ENCODE peak calls at places on chromosomes 2 and 18, in ten cellular contexts. One of them, this sample, is unnamed. For H3K4me1, the result is how much of the 10 kb centered on the place peaks cover.

GRCh38 chr2:74544634-74545033 is 9.1 kb downstream of the LOXL3 start:
- DNase-seq in tibial nerve: no peak
- DNase-seq in H1: no peak
- DNase-seq in stomach: no peak
- DNase-seq in transverse colon: no peak
- DNase-seq in heart left ventricle: no peak
- DNase-seq in ovary: no peak
- DNase-seq in uterus: no peak
- DNase-seq in sigmoid colon: no peak
- DNase-seq in body of pancreas: no peak
- DNase-seq in this sample: no peak

GRCh38 chr2:235449568-235449967 is 44.3 kb upstream of the AGAP1 start:
- DNase-seq in tibial nerve: no peak
- DNase-seq in H1: no peak
- DNase-seq in stomach: no peak
- DNase-seq in transverse colon: no peak
- DNase-seq in heart left ventricle: no peak
- DNase-seq in ovary: no peak
- DNase-seq in uterus: no peak
- DNase-seq in sigmoid colon: no peak
- DNase-seq in body of pancreas: no peak
- DNase-seq in this sample: no peak

GRCh38 chr18:25316619-25317018 is 35.3 kb downstream of the ZNF521 start:
- DNase-seq in tibial nerve: no peak
- DNase-seq in H1: no peak
- DNase-seq in stomach: no peak
- DNase-seq in transverse colon: no peak
- DNase-seq in heart left ventricle: no peak
- DNase-seq in ovary: no peak
- DNase-seq in uterus: no peak
- DNase-seq in sigmoid colon: no peak
- DNase-seq in body of pancreas: no peak
- DNase-seq in this sample: no peak

GRCh38 chr2:219038600-219038999 is 2.7 kb downstream of the CFAP65 start:
- DNase-seq in tibial nerve: no peak
- DNase-seq in H1: no peak
- DNase-seq in stomach: no peak
- DNase-seq in transverse colon: no peak
- DNase-seq in heart left ventricle: no peak
- DNase-seq in ovary: no peak
- DNase-seq in uterus: no peak
- DNase-seq in sigmoid colon: no peak
- DNase-seq in body of pancreas: no peak
- DNase-seq in this sample: peak

GRCh38 chr2:178105566-178105965 is 6.7 kb upstream of the RBM45 start:
- DNase-seq in tibial nerve: no peak
- DNase-seq in H1: no peak
- DNase-seq in stomach: peak
- DNase-seq in transverse colon: peak
- DNase-seq in heart left ventricle: no peak
- DNase-seq in ovary: no peak
- DNase-seq in uterus: no peak
- DNase-seq in sigmoid colon: no peak
- DNase-seq in body of pancreas: peak
- DNase-seq in this sample: no peak

GRCh38 chr2:238100049-238100820 is at the start of gene ESPNL:
- DNase-seq in tibial nerve: no peak
- DNase-seq in H1: no peak
- DNase-seq in stomach: peak
- DNase-seq in transverse colon: no peak
- DNase-seq in heart left ventricle: no peak
- DNase-seq in ovary: no peak
- DNase-seq in uterus: no peak
- DNase-seq in sigmoid colon: peak
- DNase-seq in body of pancreas: no peak
- DNase-seq in this sample: no peak

GRCh38 chr18:11025671-11026070 is 123.7 kb downstream of the PIEZO2 start:
- DNase-seq in tibial nerve: no peak
- DNase-seq in H1: no peak
- DNase-seq in stomach: no peak
- DNase-seq in transverse colon: no peak
- DNase-seq in heart left ventricle: no peak
- DNase-seq in ovary: no peak
- DNase-seq in uterus: no peak
- DNase-seq in sigmoid colon: no peak
- DNase-seq in body of pancreas: no peak
- DNase-seq in this sample: no peak

GRCh38 chr2:50343157-50343821 is 688.6 kb downstream of the NRXN1 start:
- DNase-seq in tibial nerve: no peak
- DNase-seq in H1: no peak
- DNase-seq in stomach: no peak
- DNase-seq in transverse colon: no peak
- DNase-seq in heart left ventricle: no peak
- DNase-seq in ovary: no peak
- DNase-seq in uterus: no peak
- DNase-seq in sigmoid colon: no peak
- DNase-seq in body of pancreas: no peak
- DNase-seq in this sample: no peak

GRCh38 chr2:286774-287392 is 1.0 kb downstream of the ALKAL2 start:
- DNase-seq in tibial nerve: no peak
- DNase-seq in H1: no peak
- DNase-seq in stomach: no peak
- DNase-seq in transverse colon: no peak
- DNase-seq in heart left ventricle: no peak
- DNase-seq in ovary: no peak
- DNase-seq in uterus: peak
- DNase-seq in sigmoid colon: no peak
- DNase-seq in body of pancreas: peak
- DNase-seq in this sample: no peak

GRCh38 chr2:223613017-223613950 is 11.1 kb upstream of the SCG2 start:
- DNase-seq in tibial nerve: peak
- DNase-seq in H1: peak
- DNase-seq in stomach: peak
- DNase-seq in transverse colon: peak
- DNase-seq in heart left ventricle: peak
- DNase-seq in ovary: peak
- DNase-seq in uterus: peak
- DNase-seq in sigmoid colon: peak
- DNase-seq in body of pancreas: peak
- DNase-seq in this sample: peak

GRCh38 chr2:239002591-239002959 is 154.7 kb downstream of the TWIST2 start:
- DNase-seq in tibial nerve: no peak
- DNase-seq in H1: no peak
- DNase-seq in stomach: no peak
- DNase-seq in transverse colon: no peak
- DNase-seq in heart left ventricle: no peak
- DNase-seq in ovary: no peak
- DNase-seq in uterus: no peak
- DNase-seq in sigmoid colon: no peak
- DNase-seq in body of pancreas: no peak
- DNase-seq in this sample: no peak

GRCh38 chr2:169366066-169366465 is 3.7 kb upstream of the LRP2 start:
- DNase-seq in tibial nerve: no peak
- DNase-seq in H1: no peak
- DNase-seq in stomach: no peak
- DNase-seq in transverse colon: no peak
- DNase-seq in heart left ventricle: no peak
- DNase-seq in ovary: no peak
- DNase-seq in uterus: no peak
- DNase-seq in sigmoid colon: no peak
- DNase-seq in body of pancreas: no peak
- DNase-seq in this sample: no peak

GRCh38 chr2:88721268-88721667 is 29.8 kb downstream of the RPIA start:
- DNase-seq in tibial nerve: no peak
- DNase-seq in H1: no peak
- DNase-seq in stomach: no peak
- DNase-seq in transverse colon: no peak
- DNase-seq in heart left ventricle: no peak
- DNase-seq in ovary: no peak
- DNase-seq in uterus: no peak
- DNase-seq in sigmoid colon: no peak
- DNase-seq in body of pancreas: no peak
- DNase-seq in this sample: no peak

GRCh38 chr2:111671426-111672150 is 212.4 kb downstream of the ANAPC1 start:
- DNase-seq in tibial nerve: peak
- DNase-seq in H1: no peak
- DNase-seq in stomach: peak
- DNase-seq in transverse colon: peak
- DNase-seq in heart left ventricle: peak
- DNase-seq in ovary: no peak
- DNase-seq in uterus: peak
- DNase-seq in sigmoid colon: peak
- DNase-seq in body of pancreas: peak
- DNase-seq in this sample: no peak
- TF ChIP-seq POLR2A in tibial nerve: no peak
- TF ChIP-seq POLR2A in H1: no peak
- TF ChIP-seq POLR2A in stomach: no peak
- TF ChIP-seq POLR2A in transverse colon: no peak
- TF ChIP-seq POLR2A in heart left ventricle: no peak
- TF ChIP-seq POLR2A in ovary: no peak
- TF ChIP-seq POLR2A in uterus: no peak
- TF ChIP-seq POLR2A in sigmoid colon: no peak
- TF ChIP-seq POLR2A in body of pancreas: no peak
- TF ChIP-seq POLR2A in this sample: no peak

GRCh38 chr2:68766378-68766845 is 31.8 kb downstream of the ARHGAP25 start:
- DNase-seq in tibial nerve: peak
- DNase-seq in H1: no peak
- DNase-seq in stomach: peak
- DNase-seq in transverse colon: peak
- DNase-seq in heart left ventricle: no peak
- DNase-seq in ovary: no peak
- DNase-seq in uterus: peak
- DNase-seq in sigmoid colon: peak
- DNase-seq in body of pancreas: peak
- DNase-seq in this sample: peak
- H3K4me1 ChIP-seq in tibial nerve: half or more
- H3K4me1 ChIP-seq in H1: under half
- H3K4me1 ChIP-seq in stomach: under half
- H3K4me1 ChIP-seq in transverse colon: under half
- H3K4me1 ChIP-seq in heart left ventricle: under half
- H3K4me1 ChIP-seq in ovary: under half
- H3K4me1 ChIP-seq in uterus: under half
- H3K4me1 ChIP-seq in sigmoid colon: half or more
- H3K4me1 ChIP-seq in body of pancreas: under half
- H3K4me1 ChIP-seq in this sample: half or more

GRCh38 chr2:9258501-9258900 is 51.9 kb downstream of the ASAP2 start:
- DNase-seq in tibial nerve: no peak
- DNase-seq in H1: no peak
- DNase-seq in stomach: no peak
- DNase-seq in transverse colon: no peak
- DNase-seq in heart left ventricle: no peak
- DNase-seq in ovary: no peak
- DNase-seq in uterus: no peak
- DNase-seq in sigmoid colon: no peak
- DNase-seq in body of pancreas: no peak
- DNase-seq in this sample: no peak

GRCh38 chr2:9256147-9256546 is 49.5 kb downstream of the ASAP2 start:
- DNase-seq in tibial nerve: no peak
- DNase-seq in H1: no peak
- DNase-seq in stomach: no peak
- DNase-seq in transverse colon: no peak
- DNase-seq in heart left ventricle: no peak
- DNase-seq in ovary: no peak
- DNase-seq in uterus: no peak
- DNase-seq in sigmoid colon: no peak
- DNase-seq in body of pancreas: no peak
- DNase-seq in this sample: no peak

GRCh38 chr2:9255416-9255815 is 48.8 kb downstream of the ASAP2 start:
- DNase-seq in tibial nerve: no peak
- DNase-seq in H1: no peak
- DNase-seq in stomach: no peak
- DNase-seq in transverse colon: no peak
- DNase-seq in heart left ventricle: no peak
- DNase-seq in ovary: no peak
- DNase-seq in uterus: no peak
- DNase-seq in sigmoid colon: no peak
- DNase-seq in body of pancreas: no peak
- DNase-seq in this sample: no peak

GRCh38 chr2:9258953-9259399 is 52.4 kb downstream of the ASAP2 start:
- DNase-seq in tibial nerve: no peak
- DNase-seq in H1: no peak
- DNase-seq in stomach: no peak
- DNase-seq in transverse colon: no peak
- DNase-seq in heart left ventricle: peak
- DNase-seq in ovary: no peak
- DNase-seq in uterus: no peak
- DNase-seq in sigmoid colon: peak
- DNase-seq in body of pancreas: no peak
- DNase-seq in this sample: no peak

GRCh38 chr2:9256570-9257043 is 50.0 kb downstream of the ASAP2 start:
- DNase-seq in tibial nerve: no peak
- DNase-seq in H1: no peak
- DNase-seq in stomach: no peak
- DNase-seq in transverse colon: no peak
- DNase-seq in heart left ventricle: no peak
- DNase-seq in ovary: no peak
- DNase-seq in uterus: no peak
- DNase-seq in sigmoid colon: no peak
- DNase-seq in body of pancreas: no peak
- DNase-seq in this sample: no peak
- TF ChIP-seq CTCF in tibial nerve: no peak
- TF ChIP-seq CTCF in H1: peak
- TF ChIP-seq CTCF in stomach: no peak
- TF ChIP-seq CTCF in transverse colon: no peak
- TF ChIP-seq CTCF in heart left ventricle: no peak
- TF ChIP-seq CTCF in ovary: no peak
- TF ChIP-seq CTCF in uterus: no peak
- TF ChIP-seq CTCF in sigmoid colon: no peak
- TF ChIP-seq CTCF in body of pancreas: no peak
- TF ChIP-seq CTCF in this sample: no peak

DNA sequence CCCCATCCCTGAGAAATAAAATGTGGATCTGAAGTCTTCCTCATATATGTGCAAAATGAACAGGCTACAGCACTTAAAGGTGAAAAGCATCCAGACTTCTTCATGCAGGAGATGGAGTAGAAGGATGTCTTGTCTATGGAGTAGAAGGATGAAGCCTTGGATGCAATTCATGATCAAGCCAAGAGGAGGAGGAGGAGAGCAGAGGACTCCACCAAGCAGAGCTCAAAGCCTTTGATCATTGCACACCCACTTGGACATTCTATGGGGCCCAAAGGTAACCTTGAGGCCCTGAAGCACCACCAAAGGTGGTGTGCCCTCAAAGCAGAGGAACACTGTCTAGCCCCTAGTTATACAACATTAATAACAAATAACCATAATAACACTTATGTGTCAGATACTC is 17.3 kb downstream of the ACMSD start:
- DNase-seq in tibial nerve: no peak
- DNase-seq in H1: no peak
- DNase-seq in stomach: no peak
- DNase-seq in transverse colon: no peak
- DNase-seq in heart left ventricle: no peak
- DNase-seq in ovary: no peak
- DNase-seq in uterus: no peak
- DNase-seq in sigmoid colon: no peak
- DNase-seq in body of pancreas: no peak
- DNase-seq in this sample: no peak
- TF ChIP-seq POLR2A in tibial nerve: no peak
- TF ChIP-seq POLR2A in H1: no peak
- TF ChIP-seq POLR2A in stomach: no peak
- TF ChIP-seq POLR2A in transverse colon: no peak
- TF ChIP-seq POLR2A in heart left ventricle: no peak
- TF ChIP-seq POLR2A in ovary: no peak
- TF ChIP-seq POLR2A in uterus: no peak
- TF ChIP-seq POLR2A in sigmoid colon: no peak
- TF ChIP-seq POLR2A in body of pancreas: no peak
- TF ChIP-seq POLR2A in this sample: no peak